ENCODE peak calls at places on chromosomes 3 and 15, in eight cellular contexts. M is activated naive CD4-positive, alpha-beta T cell treated with anti-CD3 and anti-CD28 coated beads, Interleukin-2, amount 10 ng/mL, durations not matched to agents 7 days and 5 days; F is endodermal cell; A is amygdala; J is HTR-8/SVneo; Z is midbrain; R is stimulated activated CD4-positive, alpha-beta T cell treated with anti-CD3 and anti-CD28 coated beads, Interleukin-4, amount 100 ng/mL, for 1 hour; L is activated CD4-positive, alpha-beta T cell treated with anti-CD3 and anti-CD28 coated beads, Interleukin-2, amount 50 U/mL, for 1 hour. U is an unnamed sample.

GRCh38 chr15:63350178-63350621 is 31.4 kb downstream of the CA12 start:
- DNase-seq in M (no peak), F (no peak), A (peak; percentile 6), J (no peak), Z (peak; percentile 32), R (no peak), L (no peak), U (no peak)

GRCh38 chr3:58068126-58068809 is 60.0 kb downstream of the FLNB start:
- DNase-seq in M (no peak), F (no peak), A (no peak), J (no peak), Z (peak; percentile 18), R (no peak), L (no peak), U (no peak)

GRCh38 chr3:16177962-16178627 is 3.6 kb downstream of the GALNT15 start:
- DNase-seq in M (peak; percentile 73), F (peak; percentile 96), A (no peak), J (peak; percentile 80), Z (no peak), R (peak; percentile 70), L (peak; percentile 56), U (peak; percentile 38)

GRCh38 chr3:124217542-124217941 is 225.6 kb upstream of the ROPN1 start:
- DNase-seq in M (peak; percentile 73), F (peak; percentile 92), A (no peak), J (peak; percentile 61), Z (no peak), R (no peak), L (no peak), U (no peak)

GRCh38 chr15:22259881-22260421 is 179.6 kb downstream of the OR4M2 start:
- DNase-seq in M (no peak), F (no peak), A (no peak), J (no peak), Z (no peak), R (no peak), L (no peak), U (peak; percentile 40)

GRCh38 chr3:66177026-66177425 is 43.8 kb upstream of the SLC25A26 start:
- DNase-seq in M (no peak), F (no peak), A (peak; percentile 2), J (no peak), Z (peak; percentile 42), R (no peak), L (no peak), U (no peak)

GRCh38 chr3:137294139-137294538 is 336.4 kb downstream of the IL20RB start:
- DNase-seq in M (no peak), F (peak; percentile 63), A (no peak), J (no peak), Z (no peak), R (no peak), L (no peak), U (no peak)

GRCh38 chr3:50333744-50334328 is 5.8 kb upstream of the TUSC2 start:
- DNase-seq in M (no peak), F (no peak), A (no peak), J (no peak), Z (no peak), R (no peak), L (no peak), U (peak; percentile 29)

GRCh38 chr15:66045542-66045941 is 176.3 kb downstream of the RAB11A start:
- DNase-seq in M (no peak), F (no peak), A (no peak), J (no peak), Z (no peak), R (no peak), L (no peak), U (no peak)

GRCh38 chr15:92864127-92864814 is 35.9 kb upstream of the CHD2 start:
- DNase-seq in M (no peak), F (no peak), A (no peak), J (no peak), Z (no peak), R (no peak), L (no peak), U (no peak)

GRCh38 chr15:95286911-95287769 is 1043.4 kb upstream of the NR2F2 start:
- DNase-seq in M (no peak), F (peak; percentile 80), A (no peak), J (no peak), Z (no peak), R (no peak), L (no peak), U (no peak)

GRCh38 chr3:106345353-106346027 is 476.7 kb upstream of the CBLB start:
- DNase-seq in M (no peak), F (no peak), A (no peak), J (peak; percentile 31), Z (no peak), R (no peak), L (no peak), U (no peak)

GRCh38 chr15:53448215-53449001 is 311.1 kb downstream of the WDR72 start:
- DNase-seq in M (no peak), F (peak; percentile 76), A (no peak), J (no peak), Z (no peak), R (no peak), L (no peak), U (no peak)

GRCh38 chr3:158091526-158091925 is 14.7 kb downstream of the SHOX2 start:
- DNase-seq in M (no peak), F (no peak), A (no peak), J (no peak), Z (no peak), R (no peak), L (no peak), U (no peak)

GRCh38 chr15:76274226-76274625 is 37.0 kb downstream of the ETFA start:
- DNase-seq in M (no peak), F (no peak), A (no peak), J (no peak), Z (no peak), R (no peak), L (no peak), U (no peak)

GRCh38 chr15:48703544-48703943 is 58.0 kb upstream of the FBN1 start:
- DNase-seq in M (no peak), F (no peak), A (no peak), J (no peak), Z (no peak), R (no peak), L (no peak), U (no peak)

GRCh38 chr15:39665629-39666245 is 84.9 kb downstream of the THBS1 start:
- DNase-seq in M (no peak), F (no peak), A (no peak), J (no peak), Z (no peak), R (no peak), L (no peak), U (peak; percentile 32)

GRCh38 chr3:190182418-190183043 is 61.8 kb upstream of the P3H2 start:
- DNase-seq in M (no peak), F (no peak), A (no peak), J (no peak), Z (no peak), R (no peak), L (no peak), U (no peak)

GRCh38 chr15:29120593-29121368 is 148.8 kb downstream of the NSMCE3 start:
- DNase-seq in M (no peak), F (no peak), A (no peak), J (no peak), Z (no peak), R (no peak), L (no peak), U (no peak)

GRCh38 chr3:150114873-150115570 is 144.3 kb upstream of the PFN2 start:
- DNase-seq in M (no peak), F (no peak), A (no peak), J (no peak), Z (no peak), R (no peak), L (no peak), U (no peak)

GRCh38 chr3:32794487-32795308 is 23.1 kb upstream of the TRIM71 start:
- DNase-seq in M (no peak), F (peak; percentile 65), A (no peak), J (no peak), Z (no peak), R (no peak), L (no peak), U (no peak)

GRCh38 chr3:44106761-44107160 is 134.9 kb upstream of the TOPAZ1 start:
- DNase-seq in M (no peak), F (no peak), A (peak; percentile 13), J (no peak), Z (peak; percentile 69), R (no peak), L (no peak), U (no peak)

GRCh38 chr3:194586839-194587238 is 46.4 kb downstream of the TMEM44 start:
- DNase-seq in M (no peak), F (no peak), A (no peak), J (no peak), Z (no peak), R (no peak), L (no peak), U (no peak)

GRCh38 chr15:55003900-55004879 is 192.6 kb downstream of the RSL24D1 start:
- DNase-seq in M (no peak), F (no peak), A (no peak), J (no peak), Z (no peak), R (no peak), L (no peak), U (no peak)

GRCh38 chr15:65086680-65087111 is 10.2 kb downstream of the KBTBD13 start:
- DNase-seq in M (no peak), F (no peak), A (no peak), J (no peak), Z (no peak), R (no peak), L (no peak), U (no peak)

GRCh38 chr3:50662408-50662807 is 12.3 kb upstream of the DOCK3 start:
- DNase-seq in M (no peak), F (peak; percentile 30), A (no peak), J (no peak), Z (no peak), R (no peak), L (no peak), U (no peak)

GRCh38 chr3:105806361-105806760 is 62.5 kb downstream of the CBLB start:
- DNase-seq in M (no peak), F (no peak), A (no peak), J (peak; percentile 42), Z (no peak), R (no peak), L (no peak), U (peak; percentile 79)